ENCODE peak calls at places on chromosome X, in six cellular contexts. U is type B pancreatic cell, Q is NCI-H774, C is hepatic stellate cell, L is IMR-90, P is aorta. D is an unnamed sample.

GRCh38 chrX:46327229-46328081 is 217.8 kb downstream of the ZNF674 start:
- DNase-seq in U (no peak), Q (no peak), C (peak; percentile 12), L (no peak), P (no peak), D (peak; percentile 84)

GRCh38 chrX:68829594-68830485 is 1.0 kb downstream of the EFNB1 start:
- DNase-seq in U (peak; percentile 71), Q (no peak), C (no peak), L (peak; percentile 19), P (peak; percentile 78), D (no peak)

GRCh38 chrX:115630204-115630603 is 69.2 kb downstream of the PLS3 start:
- DNase-seq in U (no peak), Q (no peak), C (no peak), L (no peak), P (no peak), D (no peak)

GRCh38 chrX:106862972-106863688 is 40.0 kb downstream of the RIPPLY1 start:
- DNase-seq in U (no peak), Q (no peak), C (peak; percentile 3), L (peak; percentile 2), P (no peak), D (peak; percentile 19)

GRCh38 chrX:24528605-24529004 is 63.5 kb downstream of the PDK3 start:
- DNase-seq in U (no peak), Q (no peak), C (no peak), L (no peak), P (no peak), D (no peak)

GRCh38 chrX:154750301-154751120 is at the start of gene GAB3:
- DNase-seq in U (no peak), Q (peak; percentile 8), C (no peak), L (peak; percentile 31), P (peak; percentile 81), D (no peak)

GRCh38 chrX:57643698-57644097 is 36.4 kb downstream of the NLRP2B start:
- DNase-seq in U (no peak), Q (no peak), C (no peak), L (no peak), P (no peak), D (no peak)

GRCh38 chrX:22126311-22126710 is 94.2 kb downstream of the PHEX start:
- DNase-seq in U (no peak), Q (no peak), C (no peak), L (peak; percentile 27), P (no peak), D (no peak)

GRCh38 chrX:96081891-96082290 is 602.8 kb upstream of the DIAPH2 start:
- DNase-seq in U (no peak), Q (no peak), C (no peak), L (no peak), P (no peak), D (no peak)

GRCh38 chrX:71000139-71000538 is 68.0 kb downstream of the SNX12 start:
- DNase-seq in U (no peak), Q (no peak), C (no peak), L (no peak), P (no peak), D (no peak)

GRCh38 chrX:102129473-102129872 is 4.0 kb downstream of the TCEAL2 start:
- DNase-seq in U (no peak), Q (no peak), C (peak; percentile 20), L (peak; percentile 4), P (no peak), D (peak; percentile 12)

GRCh38 chrX:119028733-119029110 is 44.1 kb upstream of the CT47C1 start:
- DNase-seq in U (no peak), Q (no peak), C (no peak), L (no peak), P (no peak), D (no peak)

GRCh38 chrX:69060631-69061408 is 104.4 kb downstream of the PJA1 start:
- DNase-seq in U (peak; percentile 49), Q (no peak), C (no peak), L (peak; percentile 31), P (no peak), D (no peak)

GRCh38 chrX:74325130-74326059 is 21.4 kb downstream of the ZCCHC13 start:
- DNase-seq in U (no peak), Q (no peak), C (no peak), L (no peak), P (no peak), D (no peak)

GRCh38 chrX:39338583-39338982 is 537.3 kb downstream of the MID1IP1 start:
- DNase-seq in U (no peak), Q (no peak), C (no peak), L (no peak), P (no peak), D (no peak)

GRCh38 chrX:148382983-148383382 is 117.4 kb upstream of the AFF2 start:
- DNase-seq in U (no peak), Q (peak; percentile 9), C (no peak), L (no peak), P (no peak), D (no peak)

GRCh38 chrX:118197730-118198129 is 81.1 kb upstream of the KLHL13 start:
- DNase-seq in U (no peak), Q (no peak), C (no peak), L (no peak), P (no peak), D (no peak)

GRCh38 chrX:9003041-9003440 is 30.9 kb downstream of the FAM9B start:
- DNase-seq in U (no peak), Q (no peak), C (no peak), L (no peak), P (no peak), D (no peak)

GRCh38 chrX:48934581-48935331 is 15.9 kb upstream of the PIM2 start:
- DNase-seq in U (no peak), Q (no peak), C (no peak), L (no peak), P (no peak), D (no peak)

GRCh38 chrX:151384807-151385206 is 12.2 kb upstream of the VMA21 start:
- DNase-seq in U (no peak), Q (peak; percentile 50), C (no peak), L (no peak), P (no peak), D (no peak)

GRCh38 chrX:27555514-27555913 is 34.6 kb upstream of the DCAF8L2 start:
- DNase-seq in U (no peak), Q (peak; percentile 0), C (peak; percentile 6), L (peak; percentile 40), P (no peak), D (peak; percentile 1)

GRCh38 chrX:34338046-34338445 is 205.9 kb upstream of the FAM47A start:
- DNase-seq in U (no peak), Q (no peak), C (no peak), L (no peak), P (no peak), D (no peak)

GRCh38 chrX:22194207-22194606 is 78.5 kb upstream of the CBLL2 start:
- DNase-seq in U (no peak), Q (no peak), C (no peak), L (no peak), P (no peak), D (no peak)

GRCh38 chrX:39675619-39676018 is 422.1 kb downstream of the BCOR start:
- DNase-seq in U (no peak), Q (no peak), C (no peak), L (no peak), P (no peak), D (no peak)

GRCh38 chrX:136204571-136204970 is 46.6 kb downstream of the MAP7D3 start:
- DNase-seq in U (no peak), Q (no peak), C (peak; percentile 38), L (peak; percentile 57), P (no peak), D (no peak)

GRCh38 chrX:15269618-15270521 is at the start of gene ASB9:
- DNase-seq in U (no peak), Q (peak; percentile 12), C (no peak), L (peak; percentile 34), P (no peak), D (peak; percentile 75)

GRCh38 chrX:46324166-46324565 is 221.1 kb downstream of the ZNF674 start:
- DNase-seq in U (no peak), Q (no peak), C (no peak), L (no peak), P (no peak), D (no peak)